ENCODE peak calls at places on chromosomes 2 and 18, in nine cellular contexts. H is BE2C, Q is substantia nigra, J is posterior vena cava, D is AG04449, T is posterior cingulate gyrus, X is RWPE1, F is GM12865, W is ELR. V is an unnamed sample.

GRCh38 chr2:190320696-190321095 is 1.1 kb upstream of the HIBCH start:
- DNase-seq in F (peak; percentile 73), D (no peak), T (no peak), J (no peak), Q (no peak), W (no peak), H (no peak), X (no peak), V (no peak)

GRCh38 chr2:220432645-220433044 is 805.2 kb downstream of the SLC4A3 start:
- DNase-seq in W (no peak), D (no peak), X (no peak), T (no peak), H (no peak), J (no peak), F (peak; percentile 18), Q (no peak), V (no peak)

GRCh38 chr18:33812186-33812585 is 234.2 kb downstream of the ASXL3 start:
- DNase-seq in X (peak; percentile 32), W (no peak), J (no peak), H (no peak), Q (no peak), T (no peak), F (no peak), D (no peak), V (no peak)

GRCh38 chr18:35343488-35343935 is 708 bp downstream of the ZNF24 start:
- DNase-seq in T (no peak), Q (no peak), W (peak; percentile 6), F (no peak), D (no peak), J (no peak), H (no peak), X (no peak), V (no peak)

GRCh38 chr2:21050164-21050563 is 6.3 kb upstream of the APOB start:
- DNase-seq in F (no peak), H (no peak), W (no peak), D (no peak), T (no peak), Q (no peak), X (no peak), J (no peak), V (no peak)

GRCh38 chr18:44637210-44638051 is 43.3 kb upstream of the SETBP1 start:
- DNase-seq in T (no peak), D (no peak), F (peak; percentile 7), J (no peak), H (no peak), Q (no peak), W (peak; percentile 28), X (peak; percentile 43), V (no peak)

GRCh38 chr18:57869228-57869627 is 66.1 kb upstream of the ATP8B1 start:
- DNase-seq in J (no peak), W (no peak), H (no peak), Q (no peak), T (no peak), F (no peak), X (no peak), D (no peak), V (no peak)

GRCh38 chr2:20654414-20654813 is 3.5 kb upstream of the HS1BP3 start:
- DNase-seq in J (no peak), F (no peak), Q (no peak), W (no peak), X (no peak), T (no peak), D (no peak), H (no peak), V (no peak)

GRCh38 chr2:121092095-121092494 is 192.9 kb downstream of the TFCP2L1 start:
- DNase-seq in T (no peak), W (no peak), X (no peak), H (no peak), Q (no peak), J (no peak), D (no peak), F (no peak), V (no peak)

GRCh38 chr2:230798769-230799399 is 65.9 kb upstream of the ITM2C start:
- DNase-seq in W (peak; percentile 73), D (no peak), Q (no peak), H (peak; percentile 45), J (no peak), F (peak; percentile 73), X (peak; percentile 30), T (no peak), V (peak; percentile 22)

GRCh38 chr2:237235383-237236095 is 149.8 kb downstream of the COPS8 start:
- DNase-seq in X (no peak), Q (no peak), H (no peak), J (no peak), D (no peak), W (peak; percentile 82), T (no peak), F (no peak), V (no peak)

GRCh38 chr2:218381916-218382366 is at the start of gene SLC11A1:
- DNase-seq in Q (peak; percentile 50), X (no peak), W (no peak), J (peak; percentile 93), F (no peak), H (no peak), T (no peak), D (no peak), V (peak; percentile 21)

GRCh38 chr2:142825861-142826260 is 51.6 kb upstream of the KYNU start:
- DNase-seq in H (no peak), D (no peak), F (no peak), X (no peak), W (peak; percentile 28), J (no peak), Q (peak; percentile 2), T (no peak), V (no peak)

GRCh38 chr2:141707486-141707885 is 423.3 kb downstream of the LRP1B start:
- DNase-seq in T (no peak), W (no peak), H (no peak), Q (no peak), F (no peak), X (no peak), D (no peak), J (no peak), V (no peak)

GRCh38 chr2:194819367-194819766 is 837.7 kb upstream of the SLC39A10 start:
- DNase-seq in X (no peak), H (no peak), T (no peak), Q (no peak), D (no peak), J (no peak), W (peak; percentile 54), F (no peak), V (no peak)

GRCh38 chr2:56812432-56812831 is 628.6 kb downstream of the CCDC85A start:
- DNase-seq in J (no peak), W (peak; percentile 51), X (no peak), F (no peak), H (no peak), T (no peak), Q (no peak), D (no peak), V (no peak)

GRCh38 chr2:38030590-38031326 is 45.2 kb downstream of the CYP1B1 start:
- DNase-seq in F (no peak), Q (no peak), T (no peak), D (no peak), H (no peak), W (no peak), J (no peak), X (no peak), V (no peak)

GRCh38 chr2:200728630-200729029 is 83.1 kb upstream of the BZW1 start:
- DNase-seq in H (no peak), Q (no peak), X (peak; percentile 38), T (no peak), F (no peak), W (no peak), J (no peak), D (no peak), V (no peak)

GRCh38 chr2:95333888-95334338 is 36.8 kb downstream of the KCNIP3 start:
- DNase-seq in Q (no peak), X (peak; percentile 72), D (no peak), J (no peak), T (peak; percentile 17), F (no peak), H (no peak), W (peak; percentile 97), V (no peak)

GRCh38 chr2:21220930-21221329 is 97.2 kb downstream of the TDRD15 start:
- DNase-seq in H (no peak), F (no peak), D (no peak), T (no peak), Q (no peak), J (no peak), X (peak; percentile 38), W (no peak), V (no peak)

GRCh38 chr2:240235149-240235803 is 94.8 kb upstream of the OTOS start:
- DNase-seq in J (peak; percentile 72), W (no peak), X (no peak), F (no peak), T (no peak), D (no peak), H (no peak), Q (no peak), V (no peak)

GRCh38 chr2:11416191-11416590 is 49.8 kb downstream of the E2F6 start:
- DNase-seq in F (no peak), H (no peak), X (no peak), W (no peak), T (no peak), Q (no peak), D (no peak), J (no peak), V (no peak)

GRCh38 chr18:685438-685837 is 27.0 kb downstream of the ENOSF1 start:
- DNase-seq in H (no peak), D (no peak), T (no peak), J (no peak), F (no peak), W (no peak), X (peak; percentile 41), Q (no peak), V (no peak)

GRCh38 chr2:234102112-234102511 is 51.6 kb downstream of the SPP2 start:
- DNase-seq in D (no peak), Q (no peak), F (no peak), W (no peak), T (no peak), X (no peak), J (no peak), H (no peak), V (no peak)

GRCh38 chr2:25377822-25378421 is 36.2 kb upstream of the DNMT3A start:
- DNase-seq in J (peak; percentile 76), X (no peak), W (peak; percentile 13), Q (no peak), F (no peak), H (no peak), D (no peak), T (no peak), V (no peak)

GRCh38 chr18:5894215-5894612 is 1.1 kb downstream of the TMEM200C start:
- DNase-seq in D (no peak), T (no peak), X (no peak), W (no peak), F (no peak), J (no peak), Q (no peak), H (no peak), V (no peak)

GRCh38 chr2:127007652-127008051 is 99.3 kb downstream of the BIN1 start:
- DNase-seq in X (peak; percentile 58), F (no peak), J (no peak), H (no peak), T (no peak), D (peak; percentile 57), Q (no peak), W (peak; percentile 91), V (no peak)

GRCh38 chr2:102099536-102100293 is 42.8 kb upstream of the IL1R1 start:
- DNase-seq in D (no peak), J (no peak), X (no peak), F (no peak), Q (no peak), H (no peak), W (no peak), T (no peak), V (no peak)

GRCh38 chr2:222485367-222486211 is 61.2 kb downstream of the SGPP2 start:
- DNase-seq in W (no peak), X (no peak), J (no peak), F (no peak), D (no peak), H (no peak), T (no peak), Q (no peak), V (no peak)

GRCh38 chr2:205657579-205657978 is 24.7 kb upstream of the NRP2 start:
- DNase-seq in W (no peak), Q (no peak), H (no peak), T (no peak), J (no peak), F (no peak), D (peak; percentile 82), X (no peak), V (no peak)

GRCh38 chr2:67733517-67733916 is 329.3 kb downstream of the C1D start:
- DNase-seq in J (no peak), W (peak; percentile 58), X (peak; percentile 45), T (no peak), H (peak; percentile 62), D (no peak), Q (peak; percentile 7), F (peak; percentile 24), V (peak; percentile 3)